ENCODE peak calls at places on chromosome 2, in seven cellular contexts. H is HCT116, C is K562, B is GM23338, V is GM12878, F is H1, X is endothelial cell of umbilical vein. P is an unnamed sample.

GRCh38 chr2:193072647-193073046 is 877.9 kb upstream of the TMEFF2 start:
- DNase-seq in H (no peak), C (no peak), X (no peak), F (no peak), V (no peak), B (no peak), P (no peak)

GRCh38 chr2:177489719-177490301 is 97.2 kb downstream of the AGPS start:
- DNase-seq in B (peak), F (no peak), X (peak), H (peak), C (no peak), V (no peak), P (peak)

GRCh38 chr2:15584767-15585469 is 6.8 kb upstream of the DDX1 start:
- DNase-seq in X (no peak), B (no peak), F (no peak), H (no peak), C (no peak), V (no peak), P (no peak)

GRCh38 chr2:80496770-80497169 is 192.2 kb upstream of the LRRTM1 start:
- DNase-seq in X (no peak), V (no peak), C (no peak), B (no peak), H (no peak), F (no peak), P (no peak)

GRCh38 chr2:48362515-48362914 is 167.4 kb upstream of the STON1 start:
- DNase-seq in B (no peak), C (no peak), X (no peak), V (no peak), H (no peak), F (no peak), P (no peak)

GRCh38 chr2:31204761-31205160 is 12.6 kb downstream of the CAPN14 start:
- DNase-seq in V (no peak), B (no peak), C (no peak), H (no peak), F (no peak), X (no peak), P (no peak)

GRCh38 chr2:128493880-128494279 is 175.2 kb upstream of the HS6ST1 start:
- DNase-seq in H (no peak), B (no peak), F (no peak), C (no peak), V (no peak), X (no peak), P (no peak)

GRCh38 chr2:197914778-197915177 is 110.4 kb downstream of the PLCL1 start:
- DNase-seq in H (no peak), V (no peak), X (no peak), C (no peak), F (no peak), B (no peak), P (no peak)

GRCh38 chr2:37843554-37843953 is 81.5 kb upstream of the RMDN2 start:
- DNase-seq in V (no peak), F (no peak), X (no peak), C (no peak), H (no peak), B (peak), P (no peak)

GRCh38 chr2:177245010-177245422 is 19.5 kb downstream of the NFE2L2 start:
- DNase-seq in V (no peak), H (peak), X (peak), F (no peak), B (peak), C (peak), P (no peak)

GRCh38 chr2:392181-392920 is 104.5 kb upstream of the ALKAL2 start:
- DNase-seq in H (no peak), V (no peak), B (no peak), F (no peak), C (no peak), X (no peak), P (no peak)

GRCh38 chr2:10654069-10654468 is 35.7 kb downstream of the NOL10 start:
- DNase-seq in B (no peak), V (no peak), C (no peak), X (peak), F (no peak), H (peak), P (no peak)

GRCh38 chr2:100283724-100284501 is 38.4 kb downstream of the LONRF2 start:
- DNase-seq in H (peak), C (peak), V (no peak), X (no peak), F (no peak), B (no peak), P (no peak)

GRCh38 chr2:231228223-231228622 is 29.8 kb downstream of the ARMC9 start:
- DNase-seq in F (no peak), C (no peak), B (no peak), X (no peak), H (no peak), V (peak), P (no peak)

GRCh38 chr2:203786912-203787311 is 80.5 kb downstream of the CD28 start:
- DNase-seq in V (no peak), H (no peak), X (peak), C (no peak), F (no peak), B (no peak), P (peak)

DNA sequence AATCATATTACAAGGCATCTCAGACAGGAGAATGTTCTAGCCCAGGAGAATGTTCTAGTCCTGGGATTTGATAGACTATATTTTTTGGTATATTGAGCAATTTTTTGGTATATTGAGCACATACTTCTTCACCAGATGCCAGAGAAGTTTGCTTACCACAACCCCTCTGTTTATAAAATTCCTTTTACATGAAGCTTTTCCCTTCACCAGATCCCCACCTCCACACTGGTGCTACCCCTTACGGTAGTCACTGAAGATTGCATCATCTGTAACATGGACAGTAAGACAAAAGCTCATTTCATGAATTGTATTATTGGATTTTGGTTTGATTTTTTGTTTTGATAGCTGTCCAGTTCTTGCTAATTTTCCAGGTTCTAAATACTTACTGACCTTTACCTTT is 7.2 kb upstream of the HNMT start:
- DNase-seq in X (no peak), F (no peak), H (no peak), C (no peak), V (no peak), B (no peak), P (no peak)
- H3K27ac ChIP-seq in X (no peak), F (no peak), H (no peak), C (no peak), V (no peak), B (no peak), P (no peak)

GRCh38 chr2:207423886-207424285 is 105.9 kb upstream of the CREB1 start:
- DNase-seq in H (no peak), F (no peak), X (no peak), B (no peak), C (no peak), V (peak), P (no peak)
- TF ChIP-seq POLR2AphosphoS5 in H (no peak), F (no peak), X (no peak), B (no peak), C (no peak), V (no peak), P (no peak)

GRCh38 chr2:6982484-6982883 is 65.3 kb downstream of the RNF144A start:
- DNase-seq in C (no peak), B (no peak), H (no peak), F (no peak), X (no peak), V (no peak), P (no peak)

GRCh38 chr2:6977786-6978185 is 60.6 kb downstream of the RNF144A start:
- DNase-seq in X (no peak), F (no peak), C (no peak), B (no peak), V (no peak), H (no peak), P (no peak)

GRCh38 chr2:6977095-6977777 is 60.0 kb downstream of the RNF144A start:
- DNase-seq in X (peak), V (no peak), H (no peak), C (no peak), F (no peak), B (no peak), P (no peak)

GRCh38 chr2:6975988-6976387 is 58.8 kb downstream of the RNF144A start:
- DNase-seq in X (peak), C (no peak), H (peak), F (no peak), V (no peak), B (no peak), P (no peak)

DNA sequence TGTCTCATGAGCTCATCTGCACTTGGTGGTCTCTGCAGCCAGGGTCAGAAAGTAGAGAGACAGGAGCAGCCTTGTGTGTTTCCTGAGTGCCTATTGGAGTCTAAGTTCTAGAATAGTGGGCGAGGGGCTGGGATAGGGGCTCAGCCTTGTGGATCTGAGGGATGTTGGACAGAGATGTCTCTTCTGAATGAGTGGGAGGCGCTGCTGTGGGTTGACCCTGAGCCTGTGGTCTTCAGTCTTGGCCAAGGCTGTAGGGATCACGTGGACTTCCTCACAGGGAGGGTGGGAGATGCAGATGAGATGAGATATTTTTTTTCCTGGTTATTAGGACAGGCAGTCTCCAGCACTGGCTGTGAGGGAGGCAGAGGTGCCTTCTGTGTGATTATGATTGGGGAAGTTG is 61.8 kb downstream of the RNF144A start:
- DNase-seq in F (no peak), H (no peak), X (no peak), B (no peak), V (no peak), C (no peak), P (no peak)
- TF ChIP-seq EZH2 in F (no peak), H (no peak), X (no peak), B (no peak), V (no peak), C (no peak), P (no peak)

GRCh38 chr2:45496869-45497268 is 114.2 kb downstream of the SRBD1 start:
- DNase-seq in H (no peak), B (no peak), C (no peak), V (no peak), X (no peak), F (no peak), P (no peak)

GRCh38 chr2:45494275-45494977 is 116.6 kb downstream of the SRBD1 start:
- DNase-seq in X (peak), B (peak), F (no peak), V (peak), H (peak), C (peak), P (peak)

GRCh38 chr2:45497355-45497754 is 113.7 kb downstream of the SRBD1 start:
- DNase-seq in V (peak), H (no peak), F (no peak), X (no peak), C (no peak), B (no peak), P (no peak)

GRCh38 chr2:45494978-45495293 is 116.1 kb downstream of the SRBD1 start:
- DNase-seq in F (no peak), B (no peak), X (no peak), C (no peak), V (no peak), H (no peak), P (no peak)

GRCh38 chr2:45498661-45499550 is 112.2 kb downstream of the SRBD1 start:
- DNase-seq in V (no peak), H (no peak), X (no peak), B (no peak), F (no peak), C (no peak), P (no peak)
- H3K27ac ChIP-seq in V (no peak), H (no peak), X (no peak), B (no peak), F (no peak), C (no peak), P (no peak)

GRCh38 chr2:186349508-186349907 is 136.6 kb upstream of the ZC3H15 start:
- DNase-seq in V (no peak), F (no peak), B (no peak), C (no peak), H (peak), X (peak), P (peak)
- TF ChIP-seq POLR2AphosphoS5 in V (no peak), F (no peak), B (no peak), C (no peak), H (no peak), X (no peak), P (no peak)

GRCh38 chr2:104847821-104848160 is 6.1 kb upstream of the POU3F3 start:
- DNase-seq in F (no peak), C (no peak), H (no peak), B (no peak), V (no peak), X (no peak), P (no peak)

GRCh38 chr2:104846182-104846954 is 7.5 kb upstream of the POU3F3 start:
- DNase-seq in C (no peak), F (no peak), V (no peak), B (no peak), H (no peak), X (no peak), P (no peak)

GRCh38 chr2:104846955-104847820 is 6.7 kb upstream of the POU3F3 start:
- DNase-seq in X (no peak), F (no peak), H (no peak), V (no peak), C (no peak), B (peak), P (no peak)

GRCh38 chr2:104844813-104845551 is 8.9 kb upstream of the POU3F3 start:
- DNase-seq in C (no peak), F (peak), V (no peak), B (peak), X (no peak), H (no peak), P (no peak)

GRCh38 chr2:104845552-104845931 is 8.4 kb upstream of the POU3F3 start:
- DNase-seq in X (no peak), V (no peak), B (peak), H (no peak), F (no peak), C (no peak), P (no peak)
- TF ChIP-seq EZH2 in X (no peak), V (no peak), B (peak), H (no peak), F (no peak), C (no peak), P (no peak)

GRCh38 chr2:223856584-223856983 is 19.2 kb upstream of the AP1S3 start:
- DNase-seq in B (no peak), C (no peak), X (no peak), F (no peak), V (no peak), H (no peak), P (no peak)
- H3K27ac ChIP-seq in B (no peak), C (no peak), X (no peak), F (no peak), V (no peak), H (peak), P (no peak)

GRCh38 chr2:72698300-72698699 is 127.5 kb downstream of the EXOC6B start:
- DNase-seq in F (no peak), C (no peak), H (no peak), V (no peak), B (no peak), X (no peak), P (no peak)

GRCh38 chr2:72696559-72696958 is 129.3 kb downstream of the EXOC6B start:
- DNase-seq in C (peak), X (no peak), H (no peak), B (no peak), V (no peak), F (no peak), P (no peak)

GRCh38 chr2:72689579-72690170 is 136.2 kb downstream of the EXOC6B start:
- DNase-seq in V (no peak), H (no peak), X (no peak), F (no peak), B (no peak), C (no peak), P (no peak)

GRCh38 chr2:72695676-72696075 is 130.2 kb downstream of the EXOC6B start:
- DNase-seq in B (no peak), F (no peak), X (no peak), V (no peak), H (no peak), C (no peak), P (no peak)

GRCh38 chr2:72694715-72695496 is 130.9 kb downstream of the EXOC6B start:
- DNase-seq in H (no peak), V (no peak), B (peak), C (peak), F (no peak), X (peak), P (no peak)
- TF ChIP-seq POLR2AphosphoS5 in H (no peak), V (no peak), B (no peak), C (peak), F (no peak), X (no peak), P (no peak)

DNA sequence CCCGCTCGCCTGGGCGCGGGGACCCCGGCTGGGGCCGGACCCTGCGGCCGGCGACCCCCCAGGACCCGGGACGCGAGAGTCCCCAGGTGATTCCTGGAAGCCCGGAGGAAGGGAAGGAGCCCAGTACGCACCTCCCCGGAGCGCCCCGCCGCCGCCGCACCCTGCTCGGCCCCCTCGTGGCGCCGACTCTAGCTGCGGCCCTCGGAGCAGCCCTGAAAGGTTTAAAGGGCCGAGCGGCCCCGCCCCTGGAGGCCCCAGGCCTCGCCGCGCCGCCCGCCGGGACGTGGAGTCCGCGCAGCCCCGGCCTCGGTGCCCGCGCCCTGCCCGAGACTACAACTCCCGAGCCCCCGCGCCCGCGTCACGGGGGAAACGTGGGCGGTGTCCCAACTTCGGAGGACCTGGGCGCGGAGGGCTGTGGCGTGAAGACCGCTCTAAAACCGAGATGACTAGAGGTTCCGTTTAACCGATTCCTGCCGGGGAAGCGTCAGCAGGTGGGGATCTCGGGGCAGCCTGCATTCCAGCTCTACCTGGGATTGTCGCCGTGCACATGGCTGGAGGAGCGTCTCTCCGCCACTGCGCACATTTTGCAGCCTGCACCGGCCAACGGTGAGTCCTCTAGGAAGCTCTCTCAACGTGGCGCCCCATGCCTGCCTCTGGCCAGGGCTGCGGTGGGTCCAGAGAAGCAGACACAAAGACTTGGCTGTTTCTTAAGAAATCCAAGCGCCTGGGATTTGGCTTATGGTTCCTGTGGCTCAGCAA is at the start of gene TMEM150A:
- DNase-seq in H (peak), V (peak), C (peak), F (peak), X (peak), B (peak), P (no peak)
- TF ChIP-seq EZH2 in H (no peak), V (no peak), C (no peak), F (no peak), X (no peak), B (no peak), P (no peak)